ENCODE peak calls at places on chromosome 11, in five cellular contexts. W is kidney glomerular epithelial cell, K is PC-3, V is adrenal gland, M is EH. U is an unnamed sample.

GRCh38 chr11:1288426-1289151 is 20.8 kb downstream of the TOLLIP start:
- DNase-seq in W (no peak), K (no peak), V (no peak), M (no peak), U (no peak)

GRCh38 chr11:88301478-88302140 is 35.9 kb downstream of the CTSC start:
- DNase-seq in W (no peak), K (no peak), V (no peak), M (peak), U (no peak)

GRCh38 chr11:69102732-69103615 is 52.8 kb upstream of the SMIM38 start:
- DNase-seq in W (no peak), K (peak), V (no peak), M (peak), U (no peak)

GRCh38 chr11:100525197-100525596 is 161.9 kb upstream of the ARHGAP42 start:
- DNase-seq in W (no peak), K (no peak), V (no peak), M (no peak), U (no peak)

GRCh38 chr11:28834877-28835276 is 726.7 kb downstream of the METTL15 start:
- DNase-seq in W (peak), K (peak), V (no peak), M (peak), U (no peak)

GRCh38 chr11:32792111-32792947 is 2.1 kb downstream of the CCDC73 start:
- DNase-seq in W (no peak), K (peak), V (no peak), M (no peak), U (no peak)

GRCh38 chr11:65446446-65447277 is 24.1 kb downstream of the NEAT1 start:
- DNase-seq in W (no peak), K (peak), V (peak), M (peak), U (no peak)

GRCh38 chr11:31725176-31725575 is 85.9 kb downstream of the PAX6 start:
- DNase-seq in W (no peak), K (no peak), V (no peak), M (peak), U (no peak)

GRCh38 chr11:82315093-82315492 is 418.6 kb downstream of the FAM181B start:
- DNase-seq in W (no peak), K (peak), V (peak), M (no peak), U (no peak)

GRCh38 chr11:86735462-86736302 is 63.3 kb upstream of the ME3 start:
- DNase-seq in W (no peak), K (peak), V (no peak), M (peak), U (no peak)

GRCh38 chr11:105960252-105961245 is 61.5 kb downstream of the MSANTD4 start:
- DNase-seq in W (no peak), K (no peak), V (no peak), M (no peak), U (no peak)